ENCODE peak calls at places on chromosome 14, in ten cellular contexts. T is astrocyte of the cerebellum, K is body of pancreas, S is transverse colon, B is GM06990, F is AG04449, W is right atrium auricular region, J is sigmoid colon, L is ascending aorta, O is HCT116. H is an unnamed sample.

GRCh38 chr14:95301527-95302187 is 18.1 kb downstream of the CLMN start:
- DNase-seq in K (no peak), F (no peak), W (no peak), B (no peak), J (no peak), T (no peak), S (no peak), L (no peak), O (no peak), H (no peak)

GRCh38 chr14:105173901-105174894 is 5.6 kb upstream of the JAG2 start:
- DNase-seq in J (no peak), O (no peak), L (no peak), K (no peak), F (no peak), B (peak; percentile 52), T (no peak), W (no peak), S (peak; percentile 33), H (no peak)

GRCh38 chr14:77024171-77024627 is 4.3 kb downstream of the IRF2BPL start:
- DNase-seq in L (no peak), F (no peak), T (no peak), W (no peak), K (peak; percentile 70), B (no peak), O (no peak), S (peak; percentile 67), J (peak; percentile 78), H (no peak)

GRCh38 chr14:89617471-89618291 is 200.6 kb upstream of the FOXN3 start:
- DNase-seq in W (peak; percentile 70), K (peak; percentile 55), T (peak; percentile 18), B (peak; percentile 54), F (no peak), S (peak; percentile 59), L (no peak), J (no peak), O (no peak), H (peak; percentile 32)

GRCh38 chr14:102510616-102511520 is 1.3 kb upstream of the ANKRD9 start:
- DNase-seq in W (no peak), L (no peak), K (peak; percentile 42), O (no peak), B (peak; percentile 52), T (no peak), S (peak; percentile 92), J (peak; percentile 64), F (no peak), H (no peak)

GRCh38 chr14:55689971-55690871 is 110.2 kb downstream of the KTN1 start:
- DNase-seq in F (no peak), W (no peak), S (no peak), J (no peak), T (no peak), O (no peak), L (no peak), B (no peak), K (no peak), H (no peak)

GRCh38 chr14:27411021-27411420 is 813.2 kb upstream of the NOVA1 start:
- DNase-seq in S (no peak), J (no peak), W (no peak), K (no peak), F (no peak), O (no peak), L (no peak), B (no peak), T (peak; percentile 78), H (no peak)

GRCh38 chr14:80621701-80622100 is 319.8 kb downstream of the CEP128 start:
- DNase-seq in K (no peak), O (peak; percentile 16), J (no peak), L (no peak), T (no peak), B (no peak), S (no peak), F (no peak), W (no peak), H (no peak)

GRCh38 chr14:63677891-63678379 is 36.3 kb upstream of the WDR89 start:
- DNase-seq in B (no peak), O (no peak), L (no peak), K (no peak), F (peak; percentile 44), J (no peak), T (peak; percentile 11), W (no peak), S (peak; percentile 30), H (peak; percentile 86)

GRCh38 chr14:68232643-68233055 is 413.1 kb downstream of the RAD51B start:
- DNase-seq in K (peak; percentile 78), S (peak; percentile 39), F (peak; percentile 97), L (no peak), J (peak; percentile 85), T (peak; percentile 99), O (peak; percentile 82), B (peak; percentile 78), W (peak; percentile 77), H (peak; percentile 95)

GRCh38 chr14:22084393-22085281 is 411.0 kb upstream of the OR4E1 start:
- DNase-seq in L (no peak), F (peak; percentile 4), W (no peak), S (no peak), O (peak; percentile 49), J (no peak), T (peak; percentile 57), K (no peak), B (peak; percentile 17), H (peak; percentile 24)

GRCh38 chr14:26966942-26967341 is 369.1 kb upstream of the NOVA1 start:
- DNase-seq in L (no peak), T (no peak), S (no peak), J (peak; percentile 68), K (peak; percentile 7), F (no peak), O (no peak), W (no peak), B (no peak), H (no peak)

GRCh38 chr14:98112211-98112780 is 1159.7 kb downstream of the BCL11B start:
- DNase-seq in T (no peak), S (no peak), J (no peak), L (no peak), O (no peak), F (no peak), B (no peak), K (no peak), W (no peak), H (no peak)

GRCh38 chr14:60645191-60645590 is 4.1 kb downstream of the SIX1 start:
- DNase-seq in L (no peak), B (no peak), K (no peak), W (no peak), J (no peak), T (no peak), O (no peak), S (no peak), F (no peak), H (no peak)
- H3K4me3 ChIP-seq in L (no peak overlapping the region), B (no peak overlapping the region), K (no peak overlapping the region), W (no peak overlapping the region), J (no peak overlapping the region), T (peak overlapping the region; percentile 1), O (no peak overlapping the region), S (no peak overlapping the region), F (no peak overlapping the region), H (no peak overlapping the region)

GRCh38 chr14:24094839-24095195 is 706 bp downstream of the PCK2 start:
- DNase-seq in K (peak; percentile 39), F (no peak), O (no peak), L (no peak), S (no peak), W (no peak), T (no peak), B (no peak), J (no peak), H (no peak)

GRCh38 chr14:24092110-24092959 is 1.8 kb upstream of the PCK2 start:
- DNase-seq in O (no peak), L (no peak), S (peak; percentile 43), F (no peak), T (no peak), W (no peak), B (no peak), J (no peak), K (peak; percentile 75), H (no peak)

GRCh38 chr14:24095196-24096068 is 1.3 kb downstream of the PCK2 start:
- DNase-seq in F (no peak), W (peak; percentile 75), S (peak; percentile 92), O (no peak), L (no peak), K (peak; percentile 43), J (no peak), B (peak; percentile 84), T (no peak), H (no peak)

GRCh38 chr14:24092960-24093900 is 881 bp upstream of the PCK2 start:
- DNase-seq in J (peak; percentile 21), W (no peak), K (no peak), T (no peak), L (no peak), S (peak; percentile 25), B (no peak), F (no peak), O (no peak), H (no peak)

DNA sequence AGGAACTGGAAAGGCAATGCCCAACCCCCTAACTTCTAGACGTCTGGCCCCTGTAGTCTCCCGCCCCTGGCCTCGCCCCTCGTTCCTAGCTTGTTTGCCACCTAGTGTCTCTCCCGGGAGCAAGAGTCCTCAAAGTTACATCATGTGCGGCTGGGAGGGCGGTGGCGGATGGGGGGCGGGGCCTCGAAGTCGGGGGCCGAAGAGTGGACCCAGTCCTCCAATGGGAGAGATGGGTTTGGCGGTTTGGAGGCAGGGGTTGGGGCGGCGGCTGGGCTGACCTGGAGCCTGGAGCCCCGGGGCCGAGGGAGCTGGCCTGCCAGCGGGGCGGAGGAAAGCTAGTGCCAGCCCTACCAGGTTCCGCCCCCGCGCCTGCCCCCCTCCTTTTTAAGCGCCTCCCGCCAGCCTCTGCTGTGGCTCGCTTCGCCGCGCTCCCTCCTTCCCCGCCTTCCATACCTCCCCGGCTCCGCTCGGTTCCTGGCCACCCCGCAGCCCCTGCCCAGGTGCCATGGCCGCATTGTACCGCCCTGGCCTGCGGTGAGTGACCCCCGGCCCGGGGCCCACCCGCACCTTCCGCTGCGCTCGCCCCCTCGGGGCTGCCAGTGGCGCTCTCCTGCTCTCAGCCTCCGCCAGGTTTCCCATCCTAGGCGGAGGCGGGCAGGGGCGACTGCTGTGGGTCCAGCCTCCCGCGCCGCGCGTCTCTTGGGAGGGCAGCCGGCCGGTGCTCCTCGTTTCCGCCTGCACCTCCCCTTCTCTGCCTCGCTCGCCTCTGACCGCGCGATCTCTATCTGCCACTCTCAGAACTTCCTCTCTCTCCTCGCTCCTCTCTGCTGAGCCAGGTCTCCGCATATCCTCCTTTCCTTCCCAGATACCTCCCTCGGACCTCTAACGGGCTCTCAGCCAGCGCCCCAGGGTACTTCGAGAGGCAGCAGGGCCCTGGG is at the start of gene PCK2:
- DNase-seq in B (peak; percentile 89), L (peak; percentile 83), T (peak; percentile 31), O (peak; percentile 85), K (peak; percentile 96), S (peak; percentile 96), J (peak; percentile 98), W (peak; percentile 96), F (peak; percentile 63), H (peak; percentile 74)
- TF ChIP-seq CTCF in B (no peak), L (peak; percentile 24), T (peak; percentile 16), O (no peak), K (no peak), S (peak; percentile 45), J (no peak), W (peak; percentile 32), F (peak; percentile 9), H (peak; percentile 6)

GRCh38 chr14:53553221-53553620 is 400.1 kb upstream of the DDHD1 start:
- DNase-seq in K (no peak), O (no peak), W (no peak), T (no peak), L (no peak), F (no peak), S (no peak), J (no peak), B (no peak), H (no peak)
- H3K4me3 ChIP-seq in K (no peak overlapping the region), O (no peak overlapping the region), W (no peak overlapping the region), T (no peak overlapping the region), L (no peak overlapping the region), F (no peak overlapping the region), S (no peak overlapping the region), J (no peak overlapping the region), B (no peak overlapping the region), H (no peak overlapping the region)

GRCh38 chr14:59428581-59429012 is 36.6 kb downstream of the GPR135 start:
- DNase-seq in S (no peak), L (no peak), W (no peak), J (no peak), O (no peak), K (no peak), B (no peak), F (no peak), T (peak; percentile 23), H (no peak)
- TF ChIP-seq CTCF in S (no peak), L (peak; percentile 42), W (peak; percentile 62), J (peak; percentile 31), O (peak; percentile 20), K (no peak), B (no peak), F (peak; percentile 27), T (peak; percentile 43), H (peak; percentile 40)